ENCODE peak calls at places on chromosomes 3 and 15, in five cellular contexts. F is ovary; M is CD4-positive, CD25-positive, alpha-beta regulatory T cell; V is K562; A is neural progenitor cell. C is an unnamed sample.
A peak's percentile ranks its signal among the peaks of the same experiment; 100 is the strongest.

GRCh38 chr3:76096836-76097587 is 311.7 kb upstream of the ZNF717 start:
- DNase-seq in A (no peak), F (no peak), V (no peak), M (no peak), C (no peak)

GRCh38 chr3:40990062-40990456 is 209.2 kb upstream of the CTNNB1 start:
- DNase-seq in M (no peak), V (no peak), F (no peak), A (no peak), C (no peak)

GRCh38 chr3:169497567-169498257 is 165.8 kb downstream of the MECOM start:
- DNase-seq in F (no peak), A (no peak), M (no peak), V (no peak), C (peak; percentile 29)

GRCh38 chr3:123143669-123144411 is 57.9 kb upstream of the SEC22A start:
- DNase-seq in F (peak; percentile 54), A (peak; percentile 18), M (no peak), V (no peak), C (no peak)

GRCh38 chr3:45084820-45085816 is 59.0 kb downstream of the CLEC3B start:
- DNase-seq in V (no peak), M (no peak), A (no peak), F (no peak), C (no peak)

GRCh38 chr3:149716984-149717383 is 35.3 kb downstream of the COMMD2 start:
- DNase-seq in M (no peak), A (no peak), F (no peak), V (no peak), C (no peak)

GRCh38 chr3:14849831-14850230 is 31.1 kb downstream of the FGD5 start:
- DNase-seq in M (no peak), F (no peak), A (no peak), V (no peak), C (no peak)

GRCh38 chr3:184914628-184915027 is 102.7 kb downstream of the VPS8 start:
- DNase-seq in A (no peak), F (no peak), V (no peak), M (no peak), C (no peak)

GRCh38 chr15:25185791-25186190 is 231.0 kb downstream of the SNRPN start:
- DNase-seq in A (no peak), F (no peak), V (no peak), M (no peak), C (no peak)

GRCh38 chr15:25643120-25643519 is 204.3 kb upstream of the UBE3A start:
- DNase-seq in M (no peak), A (peak; percentile 70), F (no peak), V (no peak), C (peak; percentile 39)

GRCh38 chr3:11799777-11800176 is 46.9 kb downstream of the TAMM41 start:
- DNase-seq in V (no peak), A (no peak), M (no peak), F (no peak), C (no peak)

GRCh38 chr3:187685948-187686347 is 15.8 kb upstream of the SST start:
- DNase-seq in A (no peak), M (no peak), F (no peak), V (no peak), C (no peak)

GRCh38 chr15:40409366-40409765 is 3.8 kb downstream of the IVD start:
- DNase-seq in A (no peak), M (no peak), V (no peak), F (no peak), C (no peak)

GRCh38 chr15:74950078-74951000 is 6.2 kb downstream of the RPP25 start:
- DNase-seq in M (peak; percentile 63), F (peak; percentile 71), A (peak; percentile 81), V (peak; percentile 63), C (peak; percentile 90)

GRCh38 chr3:171844873-171845272 is 1.7 kb downstream of the TMEM212 start:
- DNase-seq in F (no peak), M (no peak), A (no peak), V (no peak), C (no peak)

GRCh38 chr3:45437388-45437787 is 49.0 kb downstream of the LARS2 start:
- DNase-seq in M (no peak), A (no peak), V (no peak), F (no peak), C (no peak)

GRCh38 chr15:57708047-57708446 is 1.5 kb downstream of the POLR2M start:
- DNase-seq in F (no peak), V (no peak), M (no peak), A (no peak), C (no peak)

GRCh38 chr15:56292546-56293316 is 49.1 kb upstream of the RFX7 start:
- DNase-seq in M (no peak), A (no peak), F (no peak), V (no peak), C (no peak)

GRCh38 chr15:50182233-50183013 is 427 bp downstream of the SLC27A2 start:
- DNase-seq in M (no peak), A (peak; percentile 61), V (peak; percentile 50), F (peak; percentile 41), C (peak; percentile 17)

GRCh38 chr3:63349583-63350177 is 71.6 kb downstream of the SYNPR start:
- DNase-seq in M (no peak), A (peak; percentile 84), F (no peak), V (peak; percentile 29), C (peak; percentile 19)

GRCh38 chr15:85022860-85023403 is 41.3 kb downstream of the PDE8A start:
- DNase-seq in V (no peak), F (no peak), M (no peak), A (no peak), C (no peak)

GRCh38 chr3:111616417-111617105 is 21.4 kb upstream of the ZBED2 start:
- DNase-seq in V (no peak), A (no peak), M (peak; percentile 9), F (no peak), C (no peak)

GRCh38 chr15:65833501-65834220 is 35.6 kb upstream of the RAB11A start:
- DNase-seq in A (no peak), M (no peak), F (no peak), V (no peak), C (no peak)

GRCh38 chr3:197874653-197875052 is 75.3 kb upstream of the RPL35A start:
- DNase-seq in A (no peak), V (no peak), F (no peak), M (no peak), C (no peak)

GRCh38 chr3:30544811-30545210 is 61.6 kb upstream of the TGFBR2 start:
- DNase-seq in F (no peak), M (no peak), A (no peak), V (no peak), C (no peak)

GRCh38 chr15:28191832-28192231 is 92.7 kb upstream of the OCA2 start:
- DNase-seq in A (peak; percentile 38), F (peak; percentile 79), V (no peak), M (no peak), C (no peak)

GRCh38 chr15:61195116-61196002 is 33.7 kb downstream of the RORA start:
- DNase-seq in M (no peak), V (peak; percentile 53), F (no peak), A (peak; percentile 33), C (peak; percentile 51)

DNA sequence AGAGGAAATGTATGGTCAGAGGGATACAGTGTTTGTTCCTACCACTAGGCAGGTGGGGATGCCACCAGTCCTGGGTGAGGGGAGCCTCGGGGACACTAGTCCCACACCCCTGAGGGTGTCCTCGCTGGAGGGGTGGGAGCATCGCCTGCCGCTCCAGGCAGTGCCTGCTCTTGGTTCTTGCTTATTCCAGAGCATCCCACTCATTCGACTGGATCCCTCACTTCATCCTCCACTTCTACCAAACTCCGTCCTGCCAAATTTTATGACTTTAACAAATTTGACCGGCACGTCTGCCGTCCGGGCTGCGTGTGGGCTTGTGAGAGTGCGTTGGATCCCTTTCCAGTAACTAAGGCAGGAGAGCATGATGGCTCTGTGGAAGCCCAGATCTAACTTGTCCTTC is 34.8 kb downstream of the MGLL start:
- DNase-seq in V (no peak), F (no peak), M (no peak), A (no peak), C (no peak)
- H3K4me1 ChIP-seq in V (no peaks in the 10 kb centered on the region), F (peaks cover 4% of the 10 kb centered on the region), M (no peaks in the 10 kb centered on the region), A (peaks cover 10% of the 10 kb centered on the region), C (no peaks in the 10 kb centered on the region)

DNA sequence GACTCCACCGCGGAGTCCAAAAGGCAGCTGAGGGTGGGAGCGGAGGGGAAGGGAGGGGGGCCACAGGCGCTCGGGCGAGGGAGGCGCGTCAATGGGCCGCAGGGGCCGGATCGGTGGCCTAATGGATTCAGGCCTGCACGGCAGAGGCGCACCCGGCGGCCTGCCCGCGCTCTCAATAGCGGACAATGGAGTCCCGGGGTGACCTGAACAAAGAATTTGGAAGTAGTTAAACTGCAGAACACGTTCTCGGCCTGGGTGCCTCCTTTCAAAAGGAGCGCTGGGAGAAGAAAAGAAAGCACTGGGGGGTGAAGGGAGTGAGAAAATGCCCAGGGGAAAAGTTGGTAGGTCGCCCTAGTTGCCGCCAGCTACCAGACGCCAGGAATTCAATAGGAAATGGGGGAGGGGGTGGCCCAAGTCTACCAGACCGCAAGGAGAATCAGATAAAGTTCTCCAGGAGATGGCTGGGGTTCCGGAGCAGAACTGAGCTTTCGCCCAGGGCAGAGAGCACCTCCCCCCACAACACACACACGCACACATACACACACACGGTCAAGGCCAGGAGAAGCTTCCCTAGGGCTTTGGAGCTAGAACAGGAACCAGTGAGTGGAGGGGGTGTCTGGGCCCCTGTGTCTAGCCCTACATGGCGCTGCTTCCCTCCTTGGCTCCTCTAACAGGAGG is 25.8 kb upstream of the POLG start:
- DNase-seq in V (no peak), A (peak; percentile 81), M (no peak), F (no peak), C (no peak)
- H3K27me3 ChIP-seq in V (peaks cover 91% of the 10 kb centered on the region), A (peaks cover 100% of the 10 kb centered on the region), M (peaks cover 44% of the 10 kb centered on the region), F (no peaks in the 10 kb centered on the region), C (peaks cover 84% of the 10 kb centered on the region)

GRCh38 chr3:58028902-58029301 is 20.7 kb downstream of the FLNB start:
- DNase-seq in A (no peak), M (no peak), F (no peak), V (no peak), C (no peak)
- H3K4me1 ChIP-seq in A (peaks cover 16% of the 10 kb centered on the region), M (no peaks in the 10 kb centered on the region), F (peaks cover 10% of the 10 kb centered on the region), V (no peaks in the 10 kb centered on the region), C (peaks cover 12% of the 10 kb centered on the region)

GRCh38 chr15:98190914-98191313 is 230.4 kb downstream of the ARRDC4 start:
- DNase-seq in V (no peak), F (no peak), M (no peak), A (no peak), C (no peak)

GRCh38 chr15:98187549-98187948 is 227.0 kb downstream of the ARRDC4 start:
- DNase-seq in A (no peak), V (no peak), F (no peak), M (no peak), C (no peak)
- H3K27me3 ChIP-seq in A (no peaks in the 10 kb centered on the region), V (no peaks in the 10 kb centered on the region), F (no peaks in the 10 kb centered on the region), M (no peaks in the 10 kb centered on the region), C (no peaks in the 10 kb centered on the region)

DNA sequence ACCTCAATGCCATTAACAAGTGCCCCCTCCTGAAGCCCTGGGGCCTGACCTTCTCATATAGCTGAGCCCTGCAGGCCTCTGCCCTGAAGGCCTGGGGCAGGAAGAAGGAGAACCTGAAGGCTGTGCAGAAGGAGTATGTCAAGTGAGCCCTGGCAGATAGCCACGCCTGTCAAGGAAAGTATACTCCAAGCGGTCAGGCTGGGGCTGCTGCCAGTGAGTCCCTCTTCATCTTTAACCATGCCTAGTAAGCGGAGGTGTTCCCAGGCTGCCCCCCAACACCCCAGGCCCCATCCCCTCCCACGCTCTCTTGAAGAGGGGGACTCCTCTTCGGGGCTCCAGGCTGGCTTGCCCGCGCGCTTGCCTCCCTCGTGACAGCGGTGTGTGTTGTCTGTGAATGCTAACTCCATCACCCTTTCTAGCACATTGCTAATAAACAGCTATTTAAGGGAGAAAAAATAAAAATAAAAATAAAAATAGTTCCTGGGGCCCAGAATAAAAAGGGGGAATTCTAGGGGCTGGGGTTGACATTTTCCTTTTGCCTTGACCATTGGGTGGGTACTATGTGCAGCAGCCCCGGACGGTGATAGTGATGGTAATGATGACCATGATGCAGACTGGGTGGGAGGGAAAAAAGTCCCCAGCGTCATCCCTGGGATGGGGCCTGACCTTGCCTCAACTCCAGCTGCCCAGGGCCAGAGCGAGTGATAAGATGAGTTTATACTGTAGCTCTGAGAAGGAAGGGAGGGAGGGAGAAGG is 3.2 kb upstream of the ALAS1 start:
- DNase-seq in V (no peak), A (no peak), M (no peak), F (peak; percentile 93), C (no peak)
- H3K4me1 ChIP-seq in V (peaks cover 37% of the 10 kb centered on the region), A (peaks cover 13% of the 10 kb centered on the region), M (peaks cover 24% of the 10 kb centered on the region), F (peaks cover 34% of the 10 kb centered on the region), C (peaks cover 8% of the 10 kb centered on the region)

C was measured in HAP-1.